ENCODE peak calls at places on chromosome 11, in five cellular contexts. M, Y, N, R and K are unnamed samples.

GRCh38 chr11:35236667-35237003 is 97.7 kb downstream of the CD44 start:
- DNase-seq in R (no peak), N (no peak), Y (peak), M (no peak), K (no peak)

GRCh38 chr11:31560842-31561476 is 51.4 kb downstream of the ELP4 start:
- DNase-seq in R (no peak), N (no peak), Y (no peak), M (no peak), K (no peak)

GRCh38 chr11:100832851-100833250 is 145.8 kb downstream of the ARHGAP42 start:
- DNase-seq in M (no peak), Y (no peak), N (no peak), R (no peak), K (no peak)

GRCh38 chr11:117618956-117619355 is 178.1 kb downstream of the DSCAML1 start:
- DNase-seq in R (no peak), Y (no peak), N (no peak), M (no peak), K (no peak)

GRCh38 chr11:108961095-108961494 is 296.2 kb downstream of the DDX10 start:
- DNase-seq in N (no peak), R (no peak), M (no peak), Y (no peak), K (no peak)

GRCh38 chr11:17986711-17987220 is 26.1 kb downstream of the SERGEF start:
- DNase-seq in M (no peak), R (no peak), N (no peak), Y (no peak), K (no peak)

GRCh38 chr11:134780486-134781155 is 368.6 kb upstream of the B3GAT1 start:
- DNase-seq in R (no peak), N (no peak), Y (no peak), M (no peak), K (no peak)

GRCh38 chr11:14793546-14793945 is 98.5 kb downstream of the CYP2R1 start:
- DNase-seq in Y (no peak), R (no peak), N (no peak), M (no peak), K (no peak)

GRCh38 chr11:15539645-15540044 is 424.9 kb downstream of the INSC start:
- DNase-seq in N (no peak), Y (no peak), R (no peak), M (no peak), K (no peak)

GRCh38 chr11:110665689-110666465 is 46.4 kb downstream of the ARHGAP20 start:
- DNase-seq in N (no peak), Y (no peak), M (no peak), R (no peak), K (no peak)

GRCh38 chr11:71988050-71988449 is 10.7 kb upstream of the IL18BP start:
- DNase-seq in M (no peak), R (no peak), N (no peak), Y (peak), K (peak)